ENCODE peak calls at places on chromosomes 13 and 19, in six cellular contexts. Y is foreskin melanocyte, I is A549, G is Caki2, R is C1 segment of cervical spinal cord, D is Daoy. W is an unnamed sample.
A peak's percentile ranks its signal among the peaks of the same experiment; 100 is the strongest.

GRCh38 chr13:113040597-113041292 is 64.8 kb upstream of the F7 start:
- DNase-seq in Y (no peak), I (no peak), G (no peak), R (no peak), D (no peak), W (no peak)

GRCh38 chr19:19459707-19460251 is 54.3 kb downstream of the GATAD2A start:
- DNase-seq in Y (peak; percentile 53), I (no peak), G (no peak), R (no peak), D (peak; percentile 76), W (peak; percentile 80)

GRCh38 chr19:18006895-18007604 is 920 bp upstream of the ARRDC2 start:
- DNase-seq in Y (peak; percentile 57), I (peak; percentile 71), G (peak; percentile 78), R (no peak), D (peak; percentile 88), W (peak; percentile 86)

GRCh38 chr13:99087130-99087953 is 109.5 kb upstream of the DOCK9 start:
- DNase-seq in Y (peak; percentile 75), I (peak; percentile 86), G (peak; percentile 76), R (peak; percentile 48), D (peak; percentile 91), W (peak; percentile 89)

GRCh38 chr13:109315481-109315880 is 470.9 kb downstream of the IRS2 start:
- DNase-seq in Y (no peak), I (no peak), G (no peak), R (no peak), D (no peak), W (no peak)

GRCh38 chr13:36325912-36326311 is 20.3 kb downstream of the SPART start:
- DNase-seq in Y (no peak), I (no peak), G (no peak), R (no peak), D (no peak), W (no peak)

GRCh38 chr19:35908010-35908441 is at the start of gene TYROBP:
- DNase-seq in Y (no peak), I (no peak), G (no peak), R (no peak), D (no peak), W (no peak)

GRCh38 chr13:110150384-110151091 is 156.4 kb downstream of the COL4A1 start:
- DNase-seq in Y (no peak), I (no peak), G (no peak), R (no peak), D (no peak), W (no peak)

GRCh38 chr19:38707512-38708114 is 36.7 kb downstream of the CAPN12 start:
- DNase-seq in Y (no peak), I (no peak), G (no peak), R (no peak), D (no peak), W (peak; percentile 94)

GRCh38 chr19:8307400-8307964 is 676 bp downstream of the CD320 start:
- DNase-seq in Y (no peak), I (no peak), G (no peak), R (no peak), D (peak; percentile 23), W (peak; percentile 22)